ENCODE peak calls at places on chromosomes 16 and 17, in four cellular contexts. D is WTC11, R is HEK293T, C is K562. P is an unnamed sample.

GRCh38 chr16:69316595-69317034 is 5.5 kb downstream of the VPS4A start:
- DNase-seq in D (no peak), R (no peak), C (no peak), P (no peak)

GRCh38 chr16:84754353-84754856 is 54.6 kb downstream of the USP10 start:
- DNase-seq in D (peak; percentile 65), R (peak; percentile 76), C (peak; percentile 89), P (peak; percentile 83)

GRCh38 chr17:63446981-63447687 is 1.0 kb upstream of the CYB561 start:
- DNase-seq in D (peak; percentile 60), R (no peak), C (peak; percentile 77), P (no peak)

GRCh38 chr17:82959990-82960418 is 119.4 kb upstream of the METRNL start:
- DNase-seq in D (no peak), R (no peak), C (no peak), P (no peak)

GRCh38 chr16:66948034-66948821 is 12.8 kb upstream of the CES3 start:
- DNase-seq in D (no peak), R (no peak), C (no peak), P (no peak)

GRCh38 chr17:19418312-19418992 is 7.4 kb downstream of the RNF112 start:
- DNase-seq in D (no peak), R (no peak), C (no peak), P (no peak)

GRCh38 chr16:22321340-22322001 is 24.3 kb downstream of the POLR3E start:
- DNase-seq in D (peak; percentile 79), R (peak; percentile 80), C (peak; percentile 76), P (peak; percentile 59)

GRCh38 chr17:51352798-51353197 is 92.5 kb downstream of the UTP18 start:
- DNase-seq in D (no peak), R (no peak), C (no peak), P (no peak)

GRCh38 chr16:66899945-66900688 is 18.6 kb downstream of the CDH16 start:
- DNase-seq in D (no peak), R (peak; percentile 57), C (peak; percentile 97), P (peak; percentile 72)

GRCh38 chr16:10828851-10829331 is 10.3 kb upstream of the TVP23A start:
- DNase-seq in D (no peak), R (no peak), C (no peak), P (no peak)

GRCh38 chr17:78355045-78355641 is 4.7 kb downstream of the SOCS3 start:
- DNase-seq in D (no peak), R (no peak), C (peak; percentile 38), P (peak; percentile 58)

GRCh38 chr17:44911133-44912001 is 3.9 kb downstream of the GFAP start:
- DNase-seq in D (peak; percentile 83), R (peak; percentile 71), C (peak; percentile 84), P (peak; percentile 74)

GRCh38 chr17:6453279-6454024 is 9.2 kb downstream of the PIMREG start:
- DNase-seq in D (no peak), R (no peak), C (no peak), P (no peak)

GRCh38 chr16:680967-681745 is 946 bp downstream of the STUB1 start:
- DNase-seq in D (no peak), R (no peak), C (peak; percentile 65), P (peak; percentile 49)

GRCh38 chr16:56910654-56911539 is 21.0 kb upstream of the HERPUD1 start:
- DNase-seq in D (no peak), R (no peak), C (no peak), P (no peak)

GRCh38 chr17:37736428-37736827 is 8.4 kb downstream of the HNF1B start:
- DNase-seq in D (no peak), R (no peak), C (no peak), P (no peak)

GRCh38 chr16:3578610-3579551 is 1.7 kb upstream of the NLRC3 start:
- DNase-seq in D (no peak), R (no peak), C (no peak), P (no peak)

GRCh38 chr16:68343137-68343536 is 32.3 kb downstream of the PRMT7 start:
- DNase-seq in D (no peak), R (no peak), C (no peak), P (no peak)

GRCh38 chr17:17808706-17809432 is 27.9 kb downstream of the SREBF1 start:
- DNase-seq in D (no peak), R (no peak), C (no peak), P (no peak)

GRCh38 chr16:2026461-2027023 is at the start of gene NHERF2:
- DNase-seq in D (no peak), R (peak; percentile 77), C (peak; percentile 59), P (no peak)

GRCh38 chr16:31477220-31478216 is 5.4 kb upstream of the SLC5A2 start:
- DNase-seq in D (peak; percentile 86), R (no peak), C (peak; percentile 92), P (peak; percentile 93)

GRCh38 chr17:11330871-11331270 is 89.9 kb downstream of the SHISA6 start:
- DNase-seq in D (peak; percentile 29), R (no peak), C (no peak), P (no peak)
- TF ChIP-seq ELF4 in D (no peak), R (no peak), C (no peak), P (no peak)

DNA sequence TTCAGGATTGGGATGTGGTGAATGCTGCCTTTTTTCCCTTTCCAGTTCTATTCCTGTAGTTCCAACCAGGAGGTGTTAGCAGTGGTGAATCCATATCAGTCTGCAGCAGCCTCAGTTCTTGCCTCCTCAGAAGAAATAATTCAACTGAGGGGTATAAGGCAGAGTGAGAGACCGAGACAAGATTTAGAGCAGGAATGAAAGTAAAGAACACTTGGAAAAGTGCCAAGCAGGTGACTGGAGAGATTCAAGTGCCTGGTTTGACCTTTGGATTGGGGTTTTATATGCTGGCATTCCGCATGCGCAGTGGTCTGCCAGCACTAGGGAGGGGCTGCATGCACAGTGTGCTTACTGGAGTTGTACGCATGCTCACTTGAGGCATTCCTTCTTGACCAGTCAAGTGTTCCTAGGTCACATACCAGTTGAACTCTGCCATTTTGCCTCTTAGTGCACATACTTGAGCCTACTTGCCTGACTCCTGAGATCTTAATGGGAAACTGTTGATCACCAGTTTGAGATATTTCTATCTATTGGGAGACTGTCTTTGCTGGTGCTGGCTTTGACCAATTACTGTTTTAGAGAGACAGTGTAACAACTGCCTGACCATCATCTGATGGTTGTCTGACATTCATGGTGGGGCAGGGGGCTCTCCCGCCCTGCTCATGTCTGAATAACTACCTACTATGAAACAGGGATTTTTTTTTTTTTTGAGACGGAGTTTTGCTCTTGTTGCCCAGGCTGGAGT is 680 bp upstream of the CCL15 start:
- DNase-seq in D (no peak), R (no peak), C (peak; percentile 36), P (peak; percentile 96)
- TF ChIP-seq ELF4 in D (no peak), R (no peak), C (no peak), P (no peak)

GRCh38 chr16:73202176-73202729 is 154.3 kb upstream of the ZFHX3 start:
- DNase-seq in D (no peak), R (no peak), C (no peak), P (peak; percentile 55)
- TF ChIP-seq ELF4 in D (no peak), R (no peak), C (no peak), P (no peak)

DNA sequence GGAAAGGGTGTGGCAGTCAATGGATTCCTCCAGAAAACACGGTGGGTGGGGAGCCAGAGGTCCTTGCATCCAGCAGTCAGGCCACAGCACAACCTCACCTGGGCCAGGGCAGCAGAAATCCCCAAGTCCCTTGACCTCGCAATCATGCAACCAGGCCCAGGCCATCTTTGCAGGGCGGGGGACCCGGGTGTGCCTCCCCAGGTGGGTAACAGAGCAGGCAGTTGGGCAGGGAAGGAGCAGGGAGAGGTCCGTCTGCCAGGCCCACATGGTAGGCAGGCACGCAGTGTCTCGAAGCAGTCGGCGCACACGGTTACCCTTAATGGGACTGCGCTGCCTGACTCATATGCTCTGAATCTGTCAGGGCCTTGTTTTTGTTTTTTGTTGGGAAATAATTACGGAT is 153.0 kb downstream of the RBFOX3 start:
- DNase-seq in D (no peak), R (no peak), C (no peak), P (no peak)
- TF ChIP-seq ELF4 in D (no peak), R (no peak), C (no peak), P (no peak)

DNA sequence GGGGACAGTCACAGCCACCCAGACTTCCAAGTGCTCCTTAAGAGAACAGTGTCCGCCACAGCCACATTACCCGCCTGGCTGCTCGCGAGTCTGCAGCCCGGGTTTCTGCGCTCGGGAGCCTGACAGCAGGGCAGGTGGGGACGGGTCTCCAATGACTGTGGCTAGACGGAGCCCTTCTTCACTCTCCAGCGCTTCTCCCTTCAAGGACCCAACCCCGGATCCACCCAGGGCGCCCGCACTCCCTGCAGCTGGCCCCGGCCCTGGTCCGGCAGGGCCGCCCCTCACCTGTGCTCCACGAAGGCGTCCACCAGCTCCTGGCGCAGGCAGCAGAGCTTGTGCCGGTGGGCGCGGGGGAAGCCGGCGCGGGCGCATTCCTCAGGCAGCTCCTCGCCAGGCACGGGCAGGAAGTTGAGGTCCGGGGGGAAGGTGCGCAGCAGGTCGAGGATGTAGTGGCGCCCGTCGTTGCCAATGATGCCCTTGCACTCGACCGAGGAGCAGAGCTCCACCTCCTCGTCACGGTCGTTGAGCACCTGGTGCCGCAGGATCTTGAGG is 13.9 kb downstream of the CLUH start:
- DNase-seq in D (peak; percentile 13), R (no peak), C (no peak), P (no peak)
- TF ChIP-seq ELF4 in D (no peak), R (no peak), C (no peak), P (no peak)

GRCh38 chr16:78993342-78993741 is 607.2 kb downstream of the MAF start:
- DNase-seq in D (no peak), R (peak; percentile 26), C (peak; percentile 76), P (no peak)
- TF ChIP-seq ELF4 in D (no peak), R (no peak), C (no peak), P (no peak)

DNA sequence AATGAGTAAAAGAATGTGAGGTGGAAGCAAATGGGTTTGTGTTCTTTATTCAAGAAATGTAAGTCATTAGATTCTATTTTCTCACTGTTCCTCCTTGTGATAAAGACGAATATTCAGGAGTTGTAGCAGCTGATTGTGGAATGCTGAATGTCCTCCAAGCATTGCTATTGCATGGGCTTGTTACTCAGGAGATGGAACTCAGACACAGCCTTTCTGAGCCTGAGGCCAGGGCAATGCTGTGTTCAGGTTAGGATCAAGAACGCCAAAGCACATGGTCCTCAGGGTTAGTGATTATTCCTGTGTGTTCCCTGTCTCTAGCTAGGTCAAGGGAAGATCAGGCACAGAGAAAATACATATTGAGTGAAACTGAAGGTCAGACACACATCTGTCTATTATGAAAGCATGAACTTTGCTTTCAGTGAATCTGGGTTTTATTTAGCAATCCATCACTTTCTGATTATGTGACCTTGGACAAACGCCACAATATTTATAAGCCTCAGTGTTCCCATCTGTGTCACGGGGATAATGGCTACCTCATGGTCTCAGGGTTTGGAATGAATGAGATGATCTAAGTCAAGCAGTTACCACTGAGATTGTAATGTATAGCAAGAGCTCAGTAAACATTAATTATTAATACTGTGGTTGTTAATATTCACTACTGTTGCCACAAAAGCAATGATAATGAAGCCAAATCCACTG is 426.8 kb upstream of the DYNLRB2 start:
- DNase-seq in D (no peak), R (no peak), C (no peak), P (no peak)
- TF ChIP-seq ELF4 in D (no peak), R (no peak), C (no peak), P (no peak)